ENCODE peak calls at places on chromosomes 5 and 9, in six cellular contexts. G is PC-3; M is endothelial cell; S is CD4-positive, CD25-positive, alpha-beta regulatory T cell; X is midbrain; Q is foreskin keratinocyte. R is an unnamed sample.

GRCh38 chr5:157827429-157827828 is 31.5 kb downstream of the CLINT1 start:
- DNase-seq in G (no peak), M (no peak), Q (no peak), X (no peak), S (no peak), R (no peak)

GRCh38 chr5:38640012-38640395 is 83.6 kb upstream of the LIFR start:
- DNase-seq in Q (no peak), X (no peak), S (no peak), M (no peak), G (no peak), R (no peak)

GRCh38 chr9:8514760-8515159 is 715.2 kb upstream of the DMAC1 start:
- DNase-seq in S (no peak), G (no peak), M (no peak), Q (no peak), X (no peak), R (no peak)

GRCh38 chr5:111779260-111780254 is 22.6 kb upstream of the NREP start:
- DNase-seq in S (no peak), M (no peak), G (peak; percentile 19), Q (no peak), X (no peak), R (no peak)

GRCh38 chr5:38809388-38810359 is 36.1 kb upstream of the OSMR start:
- DNase-seq in G (peak; percentile 90), X (peak; percentile 85), S (no peak), M (peak; percentile 84), Q (no peak), R (peak; percentile 87)

GRCh38 chr5:142748568-142749249 is 21.5 kb upstream of the ARHGAP26 start:
- DNase-seq in S (peak; percentile 30), G (peak; percentile 54), M (no peak), Q (peak; percentile 44), X (peak; percentile 33), R (peak; percentile 47)

GRCh38 chr5:84403773-84404172 is 19.1 kb upstream of the EDIL3 start:
- DNase-seq in G (peak; percentile 81), X (no peak), M (no peak), Q (peak; percentile 88), S (no peak), R (no peak)

GRCh38 chr9:34664281-34665108 is 2.0 kb upstream of the CCL27 start:
- DNase-seq in Q (peak; percentile 63), X (peak; percentile 84), M (peak; percentile 87), S (peak; percentile 65), G (peak; percentile 65), R (peak; percentile 79)

GRCh38 chr9:74940600-74940999 is 12.1 kb downstream of the C9orf40 start:
- DNase-seq in Q (no peak), X (no peak), S (no peak), M (no peak), G (peak; percentile 75), R (no peak)